ENCODE peak calls at places on chromosomes 11 and 22, in eight cellular contexts. E is MM.1S, I is K562, W is fibroblast of lung, R is mesendoderm, S is PC-9, Q is PC-3, Z is mammary epithelial cell. G is an unnamed sample. For H3K36me3, the result is how much of the 10 kb centered on the place peaks cover.

GRCh38 chr11:20099527-20099926 is 60.7 kb downstream of the DBX1 start:
- DNase-seq in I (no peak), Z (no peak), W (peak), S (no peak), E (no peak), R (no peak), Q (no peak), G (no peak)

GRCh38 chr11:725624-726202 is 19.7 kb downstream of the EPS8L2 start:
- DNase-seq in Z (no peak), S (no peak), Q (no peak), I (peak), W (no peak), R (no peak), E (peak), G (no peak)

GRCh38 chr11:124762624-124763155 is 600 bp upstream of the ESAM start:
- DNase-seq in E (peak), I (peak), S (peak), Z (no peak), W (no peak), R (no peak), Q (peak), G (no peak)

GRCh38 chr22:30221121-30221992 is 25.2 kb downstream of the LIF start:
- DNase-seq in S (no peak), R (no peak), E (peak), Q (no peak), I (no peak), Z (no peak), W (no peak), G (peak)

GRCh38 chr22:30365891-30366290 is 9.1 kb downstream of the CCDC157 start:
- DNase-seq in E (no peak), W (no peak), I (no peak), R (no peak), Q (no peak), S (no peak), Z (no peak), G (no peak)

GRCh38 chr22:29872145-29872893 is 10.7 kb upstream of the MTMR3 start:
- DNase-seq in W (no peak), Q (no peak), Z (no peak), E (peak), I (no peak), R (peak), S (no peak), G (no peak)

GRCh38 chr11:6320411-6321207 is at the start of gene CAVIN3:
- DNase-seq in Z (peak), E (no peak), W (peak), I (no peak), R (peak), S (peak), Q (peak), G (no peak)

GRCh38 chr11:9498457-9499078 is 37.8 kb downstream of the ZNF143 start:
- DNase-seq in W (no peak), I (no peak), S (no peak), R (no peak), Q (no peak), E (no peak), Z (no peak), G (no peak)

GRCh38 chr22:36366291-36366708 is 21.5 kb downstream of the MYH9 start:
- DNase-seq in I (no peak), R (peak), Q (no peak), S (no peak), W (peak), E (no peak), Z (no peak), G (no peak)

GRCh38 chr11:117789241-117789640 is 7.8 kb downstream of the DSCAML1 start:
- DNase-seq in W (no peak), E (no peak), Q (no peak), I (no peak), R (no peak), Z (no peak), S (no peak), G (no peak)

GRCh38 chr11:65133724-65134123 is 595 bp downstream of the SYVN1 start:
- DNase-seq in I (no peak), S (no peak), E (no peak), W (no peak), Q (no peak), Z (no peak), R (no peak), G (no peak)

GRCh38 chr22:32623943-32624342 is 149.3 kb downstream of the FBXO7 start:
- DNase-seq in Q (no peak), S (no peak), R (no peak), W (peak), I (no peak), Z (no peak), E (no peak), G (no peak)

GRCh38 chr22:26986884-26987283 is 329.5 kb downstream of the MIAT start:
- DNase-seq in Q (no peak), R (peak), W (no peak), I (no peak), S (no peak), Z (no peak), E (no peak), G (no peak)

GRCh38 chr11:126457817-126458216 is 102.3 kb downstream of the ST3GAL4 start:
- DNase-seq in S (no peak), I (no peak), W (no peak), E (no peak), Q (no peak), Z (no peak), R (no peak), G (no peak)

GRCh38 chr11:6637871-6638270 is 17.7 kb downstream of the DCHS1 start:
- DNase-seq in S (peak), E (no peak), Q (no peak), R (no peak), W (peak), Z (peak), I (no peak), G (no peak)

GRCh38 chr11:494761-495536 is 12.1 kb downstream of the RNH1 start:
- DNase-seq in S (no peak), Q (no peak), Z (no peak), R (no peak), W (no peak), E (no peak), I (no peak), G (no peak)

GRCh38 chr11:31106963-31107576 is 262.5 kb downstream of the DCDC1 start:
- DNase-seq in Q (peak), Z (peak), S (peak), R (peak), E (peak), I (peak), W (peak), G (peak)

GRCh38 chr11:124879229-124879998 is 14.2 kb downstream of the ROBO3 start:
- DNase-seq in I (no peak), Z (no peak), E (no peak), R (no peak), S (no peak), W (no peak), Q (no peak), G (no peak)

GRCh38 chr11:70328556-70328955 is 58.1 kb downstream of the PPFIA1 start:
- DNase-seq in R (no peak), Z (no peak), E (no peak), I (no peak), S (no peak), Q (no peak), W (no peak), G (no peak)

GRCh38 chr11:73576226-73576625 is 21.7 kb downstream of the FAM168A start:
- DNase-seq in E (no peak), Q (no peak), I (no peak), Z (no peak), S (no peak), W (no peak), R (no peak), G (no peak)

GRCh38 chr11:61844909-61845565 is 16.9 kb downstream of the FADS2 start:
- DNase-seq in S (no peak), E (no peak), R (no peak), Z (no peak), Q (no peak), W (no peak), I (no peak), G (no peak)

GRCh38 chr11:46335858-46336600 is 11.2 kb upstream of the DGKZ start:
- DNase-seq in R (no peak), Z (no peak), E (no peak), I (no peak), S (no peak), Q (peak), W (no peak), G (no peak)

GRCh38 chr11:15836801-15837200 is 519.5 kb downstream of the SOX6 start:
- DNase-seq in R (no peak), W (no peak), E (no peak), Q (no peak), Z (no peak), I (no peak), S (no peak), G (no peak)

DNA sequence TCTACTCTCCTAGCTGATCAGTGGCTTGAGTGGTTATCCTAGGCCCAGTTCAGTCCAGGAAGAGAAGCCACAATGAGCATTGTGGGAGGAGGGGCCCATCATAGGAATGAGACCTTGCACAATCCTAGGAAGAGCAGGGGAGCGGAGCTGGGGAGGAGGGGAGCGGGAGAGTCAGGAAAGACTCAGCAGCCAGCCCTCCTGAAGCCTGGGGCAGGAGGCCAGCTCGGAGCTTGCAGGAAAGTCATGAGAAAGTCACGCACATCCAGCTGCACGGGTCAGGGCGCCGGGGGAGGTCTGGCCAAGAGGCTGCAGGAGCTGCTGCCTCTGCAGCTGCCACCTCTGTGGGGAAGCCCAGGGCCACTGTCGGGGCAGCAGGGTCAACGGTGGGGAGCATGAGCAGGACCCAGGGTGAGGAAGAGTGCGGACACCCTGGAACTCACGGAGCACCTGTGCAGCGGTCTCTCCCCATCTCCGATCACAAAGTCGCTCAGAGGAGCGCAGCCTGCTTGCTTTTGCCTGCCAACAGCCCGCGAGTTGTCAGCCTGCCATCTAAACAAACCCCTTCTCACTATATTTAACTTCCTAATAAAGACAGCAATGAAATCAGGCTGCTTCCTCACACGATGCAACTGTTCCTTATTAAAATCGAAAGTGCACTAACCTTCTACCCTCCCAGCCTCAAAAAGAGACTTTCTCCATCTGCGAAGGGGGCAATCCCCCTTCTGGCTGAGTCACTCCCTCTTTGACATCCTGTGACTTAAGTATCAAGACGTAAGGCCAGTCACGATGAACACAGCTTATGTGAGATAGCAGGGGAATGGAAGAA is 52.8 kb upstream of the RTL6 start:
- DNase-seq in Q (peak), E (no peak), R (no peak), S (peak), W (peak), I (no peak), Z (peak), G (no peak)
- H3K27ac ChIP-seq in Q (peak), E (no peak), R (no peak), S (peak), W (peak), I (no peak), Z (no peak), G (no peak)

GRCh38 chr22:19820880-19821522 is 33.7 kb downstream of the GNB1L start:
- DNase-seq in Q (no peak), E (no peak), S (no peak), I (no peak), Z (no peak), W (no peak), R (no peak), G (peak)

GRCh38 chr22:19823191-19823590 is 31.5 kb downstream of the GNB1L start:
- DNase-seq in Z (no peak), R (no peak), Q (no peak), S (no peak), W (no peak), I (no peak), E (no peak), G (peak)

GRCh38 chr22:19823638-19824196 is 31.0 kb downstream of the GNB1L start:
- DNase-seq in R (peak), Q (no peak), Z (peak), I (no peak), E (peak), W (no peak), S (peak), G (peak)

GRCh38 chr22:19821523-19822300 is 33.0 kb downstream of the GNB1L start:
- DNase-seq in Z (no peak), R (no peak), Q (no peak), W (no peak), S (no peak), E (no peak), I (no peak), G (no peak)

DNA sequence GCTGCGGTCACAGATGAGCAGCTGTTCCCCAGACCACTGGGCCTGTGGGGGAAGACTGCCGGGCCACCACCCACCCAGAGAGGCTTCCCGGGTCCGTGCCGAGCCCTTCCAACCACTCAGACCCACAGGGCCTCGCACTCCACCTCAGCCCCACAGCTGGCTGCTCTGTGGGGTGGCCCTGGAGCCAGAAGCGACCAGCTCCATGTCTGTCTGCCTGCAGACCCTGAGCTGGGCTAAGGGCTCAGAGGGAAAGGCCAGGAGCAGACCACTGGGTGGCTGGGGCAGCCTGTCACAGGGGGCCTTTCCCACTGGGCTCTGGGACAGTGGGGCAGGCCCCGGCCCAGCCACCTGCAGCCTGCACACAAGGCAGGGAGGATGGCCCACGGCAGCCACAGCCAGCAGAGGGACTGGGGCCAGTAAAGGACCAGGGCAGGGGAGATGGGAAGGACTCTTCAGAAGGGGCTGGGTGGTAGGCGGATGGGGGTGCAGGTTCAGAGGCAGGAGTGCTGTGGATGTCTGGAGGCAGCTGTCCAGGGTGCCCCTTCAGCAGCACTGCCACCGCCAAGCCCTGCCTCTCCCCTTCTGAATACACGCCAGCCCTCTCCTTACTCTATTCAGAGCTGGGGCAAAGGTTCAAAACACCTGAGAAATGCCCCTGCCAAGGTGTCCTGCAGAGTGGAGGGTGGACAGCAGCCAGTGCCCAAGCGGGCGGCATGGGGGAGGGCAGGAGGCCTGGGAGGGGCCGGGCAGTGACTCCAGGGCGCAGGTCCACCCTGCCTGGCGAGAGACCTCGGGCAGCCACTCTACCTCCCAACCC is 32.2 kb downstream of the GNB1L start:
- DNase-seq in I (no peak), E (no peak), Z (no peak), Q (no peak), R (no peak), S (no peak), W (no peak), G (peak)
- H3K4me2 ChIP-seq in I (no peak), E (no peak), Z (no peak), Q (no peak), R (no peak), S (no peak), W (no peak), G (no peak)

DNA sequence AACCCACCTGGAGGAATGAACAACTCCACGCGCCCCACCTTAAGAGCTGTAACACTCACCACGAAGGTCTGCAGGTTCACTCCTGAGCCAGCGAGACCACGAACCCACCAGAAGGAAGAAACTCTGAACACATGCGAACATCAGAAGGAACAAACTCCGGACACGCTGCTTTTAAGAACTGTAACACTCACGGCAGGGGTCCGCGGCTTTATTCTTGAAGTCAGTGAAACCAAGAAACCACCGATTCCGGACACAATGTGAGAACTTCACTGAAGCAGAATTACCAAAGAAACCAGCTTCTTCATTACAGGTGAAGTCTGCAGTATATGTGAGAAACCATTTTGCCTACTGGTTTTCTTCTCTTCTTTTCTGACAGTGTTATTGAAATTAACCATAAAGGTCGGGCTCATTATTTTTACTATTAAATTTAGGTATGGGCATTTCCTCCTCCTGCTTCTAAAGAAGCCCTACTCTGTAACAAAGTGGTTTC is 303.0 kb downstream of the KCNA4 start:
- DNase-seq in W (no peak), Z (no peak), Q (no peak), S (no peak), R (no peak), E (no peak), I (no peak), G (no peak)
- H3K36me3 ChIP-seq in W (under half), Z (under half), Q (under half), S (under half), R (under half), E (under half), I (under half), G (under half)

GRCh38 chr11:35623708-35624168 is 5.5 kb downstream of the FJX1 start:
- DNase-seq in R (no peak), W (peak), Q (peak), E (no peak), I (no peak), Z (peak), S (no peak), G (no peak)
- H3K27ac ChIP-seq in R (no peak), W (no peak), Q (peak), E (no peak), I (no peak), Z (peak), S (no peak), G (no peak)

GRCh38 chr11:75342966-75343870 is 8.2 kb downstream of the ARRB1 start:
- DNase-seq in Q (peak), I (peak), W (no peak), E (no peak), R (peak), S (no peak), Z (no peak), G (no peak)

GRCh38 chr11:75342231-75342918 is 9.1 kb downstream of the ARRB1 start:
- DNase-seq in R (no peak), Q (no peak), W (no peak), S (no peak), Z (no peak), I (no peak), E (no peak), G (no peak)

GRCh38 chr11:75344761-75345454 is 6.6 kb downstream of the ARRB1 start:
- DNase-seq in I (no peak), S (no peak), Z (no peak), E (no peak), R (no peak), W (no peak), Q (peak), G (peak)

GRCh38 chr11:75345455-75346224 is 5.8 kb downstream of the ARRB1 start:
- DNase-seq in W (no peak), S (no peak), Q (no peak), E (peak), I (no peak), Z (no peak), R (no peak), G (no peak)

GRCh38 chr11:75344186-75344585 is 7.3 kb downstream of the ARRB1 start:
- DNase-seq in E (no peak), W (no peak), S (no peak), Q (no peak), R (no peak), I (no peak), Z (no peak), G (peak)
- H3K4me2 ChIP-seq in E (no peak), W (no peak), S (peak), Q (no peak), R (no peak), I (peak), Z (no peak), G (no peak)

GRCh38 chr11:68412593-68413475 is 47.7 kb upstream of the PPP6R3 start:
- DNase-seq in I (no peak), W (peak), S (no peak), E (no peak), Z (no peak), R (no peak), Q (no peak), G (no peak)
- H3K36me3 ChIP-seq in I (half or more), W (under half), S (under half), E (under half), Z (under half), R (under half), Q (under half), G (half or more)

DNA sequence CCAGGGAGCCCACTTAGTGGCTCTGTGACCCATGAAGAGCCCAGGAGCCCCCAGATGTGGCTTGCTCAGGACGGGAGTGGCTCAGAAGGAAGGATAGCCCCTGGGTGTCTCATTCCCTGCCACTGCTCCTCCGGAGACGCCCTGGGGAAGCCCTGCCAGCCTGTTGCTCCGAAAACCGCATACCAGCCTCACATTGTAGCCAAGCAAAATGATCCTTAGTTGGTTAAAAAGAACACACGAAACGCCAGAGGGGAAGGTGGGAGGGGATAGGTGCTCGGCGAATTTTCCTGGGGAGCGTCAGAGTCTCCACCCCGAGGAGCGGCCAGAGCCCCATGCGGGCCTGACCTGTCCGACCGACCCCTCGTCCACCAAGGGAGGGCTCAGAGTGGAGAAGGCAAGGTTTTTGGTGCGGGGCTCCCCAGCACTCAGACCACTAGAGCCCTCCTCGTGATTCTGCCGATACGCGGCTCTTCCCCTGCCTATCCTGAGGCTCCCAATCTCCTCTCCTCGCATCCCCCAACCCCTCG is 39.5 kb downstream of the DIXDC1 start:
- DNase-seq in R (peak), S (no peak), Q (peak), I (no peak), Z (peak), W (peak), E (no peak), G (no peak)
- H3K27ac ChIP-seq in R (no peak), S (no peak), Q (no peak), I (no peak), Z (peak), W (no peak), E (no peak), G (no peak)

GRCh38 chr11:118892515-118892914 is 8.8 kb downstream of the CXCR5 start:
- DNase-seq in S (peak), W (no peak), I (no peak), R (no peak), Z (no peak), Q (no peak), E (peak), G (peak)
- H3K4me2 ChIP-seq in S (no peak), W (no peak), I (no peak), R (no peak), Z (no peak), Q (no peak), E (peak), G (peak)

GRCh38 chr22:21612858-21613257 is 17.0 kb downstream of the YDJC start:
- DNase-seq in E (no peak), I (peak), Z (peak), R (no peak), S (no peak), W (no peak), Q (peak), G (no peak)
- H3K36me3 ChIP-seq in E (under half), I (half or more), Z (under half), R (under half), S (under half), W (under half), Q (under half), G (half or more)

GRCh38 chr11:68337399-68337835 is 25.0 kb downstream of the LRP5 start:
- DNase-seq in Z (peak), S (no peak), R (no peak), Q (no peak), W (no peak), I (no peak), E (no peak), G (peak)
- H3K27ac ChIP-seq in Z (peak), S (no peak), R (no peak), Q (no peak), W (no peak), I (no peak), E (no peak), G (no peak)

G was measured in DND-41.